ENCODE peak calls at places on chromosomes 3 and 15, in four cellular contexts. D is T-helper 9 cell; C is central memory CD4-positive, alpha-beta T cell; O is germinal center. Z is an unnamed sample.

GRCh38 chr15:89845305-89845893 is 30.7 kb upstream of the ANPEP start:
- DNase-seq in O (no peak), C (no peak), D (no peak), Z (no peak)

GRCh38 chr3:169505577-169506155 is 157.8 kb downstream of the MECOM start:
- DNase-seq in D (no peak), O (no peak), C (no peak), Z (no peak)

GRCh38 chr15:92638291-92638708 is 17.3 kb downstream of the FAM174B start:
- DNase-seq in D (no peak), C (no peak), O (no peak), Z (no peak)

GRCh38 chr3:118587847-118588246 is 446.8 kb downstream of the IGSF11 start:
- DNase-seq in O (no peak), D (no peak), C (no peak), Z (no peak)

GRCh38 chr3:127417709-127418559 is 130.1 kb upstream of the PRR20G start:
- DNase-seq in O (no peak), C (no peak), D (no peak), Z (no peak)

GRCh38 chr15:81001180-81002003 is 669 bp downstream of the TLNRD1 start:
- DNase-seq in C (peak), O (peak), D (peak), Z (no peak)

GRCh38 chr3:154690413-154690812 is 260.4 kb upstream of the GPR149 start:
- DNase-seq in D (no peak), C (no peak), O (no peak), Z (no peak)

GRCh38 chr3:177420643-177421042 is 223.4 kb upstream of the TBL1XR1 start:
- DNase-seq in C (no peak), D (no peak), O (no peak), Z (no peak)

GRCh38 chr15:61839541-61839940 is 220.7 kb downstream of the VPS13C start:
- DNase-seq in C (no peak), O (no peak), D (no peak), Z (no peak)

GRCh38 chr15:34812369-34812768 is 17.0 kb upstream of the ACTC1 start:
- DNase-seq in O (no peak), D (no peak), C (no peak), Z (no peak)

GRCh38 chr3:88991496-88991895 is 115.9 kb upstream of the EPHA3 start:
- DNase-seq in C (no peak), D (no peak), O (no peak), Z (no peak)

GRCh38 chr3:111764645-111765091 is 94.4 kb upstream of the PHLDB2 start:
- DNase-seq in C (no peak), D (no peak), O (no peak), Z (no peak)

GRCh38 chr15:43207024-43207423 is 13.8 kb downstream of the EPB42 start:
- DNase-seq in D (no peak), C (no peak), O (no peak), Z (no peak)

GRCh38 chr3:190345027-190345821 is 23.0 kb upstream of the CLDN1 start:
- DNase-seq in C (no peak), D (no peak), O (no peak), Z (no peak)

GRCh38 chr3:134034005-134034785 is 4.5 kb upstream of the SLCO2A1 start:
- DNase-seq in D (no peak), C (no peak), O (no peak), Z (no peak)

GRCh38 chr15:59892995-59893394 is 111.1 kb upstream of the FOXB1 start:
- DNase-seq in C (no peak), O (no peak), D (no peak), Z (no peak)

Z was measured in Jurkat, Clone E6-1.